ENCODE peak calls at places on chromosomes 11 and 22, in six cellular contexts. J is stimulated activated CD8-positive, alpha-beta memory T cell treated with anti-CD3 and anti-CD28 coated beads, Interleukin-12 subunit alpha, Interleukin-12 subunit beta, amount 100 ng/mL, for 4 hours; F is activated CD4-positive, alpha-beta memory T cell treated with anti-CD3 and anti-CD28 coated beads, Interleukin-2, amount 10 ng/mL, durations not matched to agents 7 days and 5 days; Y is NCI-H446; X is stimulated activated CD4-positive, alpha-beta T cell treated with anti-CD3 and anti-CD28 coated beads, Interleukin-12 subunit alpha, Interleukin-12 subunit beta, amount 100 ng/mL, for 48 hours; Q is activated T-cell treated with anti-CD3 and anti-CD28 coated beads, Interleukin-2, amount 50 U/mL, for 4 hours. Z is an unnamed sample.

GRCh38 chr22:39174498-39175120 is 22.1 kb upstream of the CBX7 start:
- DNase-seq in Q (peak), J (peak), Y (peak), F (peak), X (peak), Z (no peak)

GRCh38 chr11:118806400-118806799 is 15.4 kb upstream of the DDX6 start:
- DNase-seq in X (no peak), J (no peak), Q (no peak), F (no peak), Y (no peak), Z (no peak)

GRCh38 chr11:3671334-3672254 is at the start of gene CHRNA10:
- DNase-seq in X (no peak), F (no peak), Q (no peak), Y (no peak), J (no peak), Z (no peak)

GRCh38 chr11:36109850-36110606 is 166.2 kb downstream of the LDLRAD3 start:
- DNase-seq in Q (no peak), J (no peak), Y (no peak), X (no peak), F (no peak), Z (no peak)

GRCh38 chr11:9758676-9759518 is 95.0 kb downstream of the SWAP70 start:
- DNase-seq in F (peak), Q (peak), J (peak), X (peak), Y (peak), Z (no peak)

GRCh38 chr11:117143871-117144476 is at the start of gene PAFAH1B2:
- DNase-seq in Q (peak), Y (peak), X (peak), J (peak), F (peak), Z (peak)

GRCh38 chr11:94926271-94926625 is 47.1 kb downstream of the CWC15 start:
- DNase-seq in Y (no peak), J (no peak), Q (no peak), X (no peak), F (no peak), Z (no peak)

GRCh38 chr11:31827458-31828206 is 16.5 kb upstream of the PAX6 start:
- DNase-seq in Q (no peak), X (no peak), Y (no peak), J (no peak), F (no peak), Z (no peak)

GRCh38 chr11:41245704-41246398 is 213.6 kb downstream of the LRRC4C start:
- DNase-seq in Q (no peak), Y (no peak), X (no peak), J (no peak), F (no peak), Z (no peak)

GRCh38 chr11:122900803-122901202 is 18.2 kb downstream of the JHY start:
- DNase-seq in Y (no peak), J (no peak), F (no peak), Q (no peak), X (no peak), Z (no peak)

GRCh38 chr22:43128928-43129424 is 14.2 kb downstream of the MCAT start:
- DNase-seq in X (no peak), Y (no peak), J (no peak), Q (no peak), F (no peak), Z (no peak)